ENCODE peak calls at places on chromosome 13, in eight cellular contexts. K is cardiac muscle cell, W is GM04504, S is NB4, U is right lobe of liver, T is SW 1271, F is tibial artery, J is Panc1. V is an unnamed sample.
A peak's percentile ranks its signal among the peaks of the same experiment; 100 is the strongest.

GRCh38 chr13:99610702-99611289 is 109.5 kb downstream of the TM9SF2 start:
- DNase-seq in K (no peak), W (no peak), S (peak; percentile 21), U (no peak), T (no peak), F (no peak), J (no peak), V (no peak)

GRCh38 chr13:60220072-60220471 is 56.3 kb upstream of the DIAPH3 start:
- DNase-seq in K (no peak), W (no peak), S (no peak), U (no peak), T (no peak), F (no peak), J (no peak), V (no peak)

GRCh38 chr13:29621401-29621800 is 25.9 kb upstream of the SLC7A1 start:
- DNase-seq in K (no peak), W (no peak), S (peak; percentile 13), U (no peak), T (no peak), F (no peak), J (no peak), V (no peak)

GRCh38 chr13:48318714-48319457 is 15.3 kb downstream of the RB1 start:
- DNase-seq in K (no peak), W (no peak), S (no peak), U (no peak), T (no peak), F (peak; percentile 33), J (no peak), V (no peak)

GRCh38 chr13:102724923-102725322 is 30.1 kb upstream of the METTL21C start:
- DNase-seq in K (peak; percentile 3), W (peak; percentile 52), S (peak; percentile 38), U (no peak), T (no peak), F (no peak), J (no peak), V (no peak)

GRCh38 chr13:27341616-27342015 is 71.0 kb downstream of the RASL11A start:
- DNase-seq in K (no peak), W (no peak), S (no peak), U (no peak), T (no peak), F (no peak), J (no peak), V (no peak)

GRCh38 chr13:96421314-96421713 is 331.4 kb downstream of the HS6ST3 start:
- DNase-seq in K (no peak), W (no peak), S (no peak), U (no peak), T (no peak), F (no peak), J (no peak), V (no peak)

GRCh38 chr13:106372199-106373160 is 163.0 kb downstream of the EFNB2 start:
- DNase-seq in K (no peak), W (peak; percentile 64), S (peak; percentile 46), U (no peak), T (no peak), F (no peak), J (no peak), V (no peak)

GRCh38 chr13:29619995-29620394 is 24.5 kb upstream of the SLC7A1 start:
- DNase-seq in K (no peak), W (no peak), S (no peak), U (no peak), T (peak; percentile 6), F (no peak), J (no peak), V (no peak)

GRCh38 chr13:33015791-33016323 is 366 bp upstream of the KL start:
- DNase-seq in K (peak; percentile 18), W (no peak), S (no peak), U (peak; percentile 53), T (no peak), F (no peak), J (no peak), V (peak; percentile 20)

GRCh38 chr13:89726690-89727435 is 1620.6 kb upstream of the MIR17HG start:
- DNase-seq in K (no peak), W (no peak), S (no peak), U (no peak), T (no peak), F (no peak), J (peak; percentile 22), V (no peak)

V was measured in glutamatergic neuron.